ENCODE peak calls at places on chromosomes 16 and 17, in eight cellular contexts. G is activated naive CD4-positive, alpha-beta T cell; O is EL; J is CD8-positive, alpha-beta memory T cell; T is RCC 7860; L is cerebellar nuclear complex; A is glutamatergic neuron; F is activated gamma-delta T cell treated with Interleukin-2 at 50 U/mL for 16 hours. B is an unnamed sample.
A peak's percentile ranks its signal among the peaks of the same experiment; 100 is the strongest.

GRCh38 chr16:86768999-86769398 is 190.7 kb downstream of the FOXL1 start:
- DNase-seq in G (no peak), O (peak; percentile 25), J (no peak), T (peak; percentile 84), L (no peak), A (no peak), F (no peak), B (no peak)

GRCh38 chr17:78817123-78817522 is 23.5 kb downstream of the USP36 start:
- DNase-seq in G (no peak), O (no peak), J (peak; percentile 89), T (peak; percentile 23), L (no peak), A (no peak), F (peak; percentile 63), B (no peak)

GRCh38 chr17:42407289-42407836 is 15.7 kb downstream of the CAVIN1 start:
- DNase-seq in G (no peak), O (peak; percentile 65), J (peak; percentile 76), T (peak; percentile 27), L (peak; percentile 79), A (peak; percentile 39), F (peak; percentile 56), B (no peak)

GRCh38 chr17:40071720-40072480 is 9.1 kb downstream of the THRA start:
- DNase-seq in G (no peak), O (no peak), J (no peak), T (no peak), L (peak; percentile 44), A (no peak), F (no peak), B (no peak)

GRCh38 chr16:1183235-1183907 is 30.5 kb downstream of the CACNA1H start:
- DNase-seq in G (no peak), O (peak; percentile 41), J (no peak), T (peak; percentile 65), L (no peak), A (peak; percentile 89), F (no peak), B (no peak)

GRCh38 chr16:80751167-80751566 is 53.2 kb downstream of the CDYL2 start:
- DNase-seq in G (no peak), O (peak; percentile 2), J (no peak), T (no peak), L (no peak), A (no peak), F (no peak), B (no peak)

GRCh38 chr17:64133546-64134215 is 3.7 kb upstream of the ERN1 start:
- DNase-seq in G (no peak), O (peak; percentile 71), J (no peak), T (peak; percentile 54), L (peak; percentile 21), A (no peak), F (no peak), B (peak; percentile 2)

GRCh38 chr17:79832211-79833109 is 6.8 kb downstream of the CBX4 start:
- DNase-seq in G (no peak), O (no peak), J (no peak), T (peak; percentile 45), L (no peak), A (no peak), F (no peak), B (no peak)

GRCh38 chr17:41521574-41522261 is 3.0 kb upstream of the KRT15 start:
- DNase-seq in G (no peak), O (peak; percentile 89), J (no peak), T (peak; percentile 95), L (no peak), A (no peak), F (no peak), B (no peak)

GRCh38 chr16:19374402-19374801 is 43.3 kb upstream of the TMC5 start:
- DNase-seq in G (no peak), O (no peak), J (no peak), T (no peak), L (no peak), A (no peak), F (no peak), B (no peak)

GRCh38 chr17:80862341-80862969 is 129.2 kb upstream of the CHMP6 start:
- DNase-seq in G (no peak), O (no peak), J (peak; percentile 40), T (no peak), L (no peak), A (no peak), F (no peak), B (no peak)

GRCh38 chr17:55271958-55272710 is 7.4 kb downstream of the HLF start:
- DNase-seq in G (no peak), O (no peak), J (no peak), T (no peak), L (no peak), A (no peak), F (no peak), B (no peak)

GRCh38 chr17:31446195-31446967 is 54.9 kb downstream of the RAB11FIP4 start:
- DNase-seq in G (no peak), O (no peak), J (no peak), T (no peak), L (no peak), A (no peak), F (no peak), B (no peak)

GRCh38 chr17:31903401-31903800 is 1.9 kb upstream of the UTP6 start:
- DNase-seq in G (no peak), O (no peak), J (no peak), T (no peak), L (no peak), A (no peak), F (no peak), B (no peak)

GRCh38 chr17:42547001-42547461 is 5.7 kb upstream of the HSD17B1 start:
- DNase-seq in G (no peak), O (no peak), J (no peak), T (no peak), L (no peak), A (no peak), F (no peak), B (no peak)

GRCh38 chr16:68265078-68265925 is 976 bp downstream of the SLC7A6 start:
- DNase-seq in G (no peak), O (peak; percentile 93), J (peak; percentile 62), T (peak; percentile 87), L (no peak), A (no peak), F (no peak), B (no peak)

GRCh38 chr17:20063665-20064648 is 54.8 kb downstream of the SPECC1 start:
- DNase-seq in G (no peak), O (peak; percentile 92), J (no peak), T (peak; percentile 66), L (no peak), A (no peak), F (no peak), B (no peak)

GRCh38 chr17:59669944-59670343 is 37.3 kb downstream of the PTRH2 start:
- DNase-seq in G (no peak), O (no peak), J (no peak), T (no peak), L (no peak), A (no peak), F (no peak), B (no peak)

GRCh38 chr16:68835970-68836369 is 7.4 kb upstream of the TANGO6 start:
- DNase-seq in G (no peak), O (no peak), J (no peak), T (no peak), L (no peak), A (no peak), F (no peak), B (no peak)

GRCh38 chr16:50697881-50698767 is 4.7 kb downstream of the NOD2 start:
- DNase-seq in G (no peak), O (peak; percentile 52), J (peak; percentile 57), T (no peak), L (no peak), A (no peak), F (no peak), B (no peak)

GRCh38 chr17:50550661-50551432 is 3.9 kb downstream of the SPATA20 start:
- DNase-seq in G (no peak), O (peak; percentile 69), J (no peak), T (peak; percentile 44), L (peak; percentile 89), A (peak; percentile 88), F (no peak), B (peak; percentile 44)

GRCh38 chr16:77435240-77435819 is 496 bp upstream of the ADAMTS18 start:
- DNase-seq in G (no peak), O (no peak), J (no peak), T (no peak), L (no peak), A (no peak), F (no peak), B (no peak)

GRCh38 chr17:78257810-78258322 is 26.4 kb downstream of the TMEM235 start:
- DNase-seq in G (no peak), O (no peak), J (no peak), T (no peak), L (no peak), A (no peak), F (no peak), B (no peak)

GRCh38 chr16:10165643-10166042 is 16.6 kb downstream of the GRIN2A start:
- DNase-seq in G (no peak), O (no peak), J (no peak), T (no peak), L (no peak), A (no peak), F (no peak), B (no peak)

GRCh38 chr17:74633261-74633783 is 9.8 kb upstream of the CD300E start:
- DNase-seq in G (no peak), O (no peak), J (no peak), T (no peak), L (no peak), A (no peak), F (no peak), B (no peak)

GRCh38 chr16:67198238-67198734 is 645 bp upstream of the ELMO3 start:
- DNase-seq in G (no peak), O (peak; percentile 26), J (no peak), T (no peak), L (no peak), A (no peak), F (no peak), B (no peak)

GRCh38 chr17:7001562-7001961 is 5.7 kb downstream of the ALOX12 start:
- DNase-seq in G (no peak), O (no peak), J (no peak), T (no peak), L (no peak), A (peak; percentile 64), F (no peak), B (no peak)

GRCh38 chr16:52545544-52546262 is 1.2 kb downstream of the TOX3 start:
- DNase-seq in G (no peak), O (no peak), J (no peak), T (no peak), L (no peak), A (peak; percentile 48), F (no peak), B (no peak)

GRCh38 chr16:21614896-21615295 is 15.5 kb downstream of the METTL9 start:
- DNase-seq in G (no peak), O (no peak), J (no peak), T (no peak), L (no peak), A (no peak), F (no peak), B (no peak)

GRCh38 chr16:400061-400540 is 1.6 kb upstream of the DECR2 start:
- DNase-seq in G (no peak), O (no peak), J (no peak), T (no peak), L (no peak), A (no peak), F (no peak), B (no peak)